ENCODE peak calls at places on chromosomes 5 and 9, in six cellular contexts. X is K562, G is NB4, W is A549, L is GM12878, F is HepG2. Q is an unnamed sample.

GRCh38 chr9:136742640-136743391 is at the start of gene LCN10:
- DNase-seq in L (no peak), X (peak; percentile 80), W (no peak), G (no peak), F (peak; percentile 49), Q (no peak)

GRCh38 chr9:19429590-19429989 is 20.8 kb downstream of the ACER2 start:
- DNase-seq in W (no peak), F (no peak), X (no peak), L (no peak), G (no peak), Q (no peak)

GRCh38 chr9:91312717-91313325 is 48.9 kb downstream of the AUH start:
- DNase-seq in X (no peak), W (no peak), L (no peak), G (no peak), F (no peak), Q (no peak)

GRCh38 chr9:132183134-132183533 is 21.3 kb downstream of the NTNG2 start:
- DNase-seq in L (no peak), X (no peak), F (no peak), G (no peak), W (no peak), Q (no peak)

GRCh38 chr9:94788706-94789105 is 62.2 kb downstream of the AOPEP start:
- DNase-seq in F (no peak), W (no peak), X (no peak), G (no peak), L (no peak), Q (no peak)

GRCh38 chr5:146078566-146078965 is 26.8 kb downstream of the PLAC8L1 start:
- DNase-seq in W (no peak), L (no peak), X (no peak), G (no peak), F (no peak), Q (no peak)

GRCh38 chr5:147483961-147484707 is 25.7 kb downstream of the DPYSL3 start:
- DNase-seq in X (no peak), W (peak; percentile 73), G (no peak), L (no peak), F (no peak), Q (peak; percentile 99)

GRCh38 chr9:112038017-112038408 is 137.1 kb downstream of the SUSD1 start:
- DNase-seq in W (no peak), F (no peak), L (no peak), X (no peak), G (no peak), Q (no peak)

GRCh38 chr9:116469128-116469527 is 218.0 kb upstream of the TRIM32 start:
- DNase-seq in F (no peak), G (no peak), L (no peak), W (no peak), X (no peak), Q (no peak)

GRCh38 chr5:15452780-15453179 is 47.2 kb upstream of the FBXL7 start:
- DNase-seq in W (no peak), X (no peak), F (no peak), G (no peak), L (no peak), Q (no peak)

GRCh38 chr5:172910828-172911627 is 48.2 kb upstream of the RPL26L1 start:
- DNase-seq in F (peak; percentile 27), G (peak; percentile 48), L (peak; percentile 61), X (peak; percentile 22), W (peak; percentile 96), Q (peak; percentile 90)

GRCh38 chr9:113687107-113687679 is 188.9 kb upstream of the ZNF618 start:
- DNase-seq in W (no peak), G (no peak), F (no peak), X (no peak), L (no peak), Q (no peak)

GRCh38 chr9:113678119-113678861 is 197.8 kb upstream of the ZNF618 start:
- DNase-seq in F (no peak), X (no peak), L (no peak), W (no peak), G (no peak), Q (no peak)

GRCh38 chr9:113677569-113677968 is 198.5 kb upstream of the ZNF618 start:
- DNase-seq in W (no peak), G (no peak), X (no peak), L (no peak), F (no peak), Q (no peak)

GRCh38 chr9:113678874-113679273 is 197.2 kb upstream of the ZNF618 start:
- DNase-seq in L (no peak), X (no peak), G (no peak), W (no peak), F (no peak), Q (no peak)

DNA sequence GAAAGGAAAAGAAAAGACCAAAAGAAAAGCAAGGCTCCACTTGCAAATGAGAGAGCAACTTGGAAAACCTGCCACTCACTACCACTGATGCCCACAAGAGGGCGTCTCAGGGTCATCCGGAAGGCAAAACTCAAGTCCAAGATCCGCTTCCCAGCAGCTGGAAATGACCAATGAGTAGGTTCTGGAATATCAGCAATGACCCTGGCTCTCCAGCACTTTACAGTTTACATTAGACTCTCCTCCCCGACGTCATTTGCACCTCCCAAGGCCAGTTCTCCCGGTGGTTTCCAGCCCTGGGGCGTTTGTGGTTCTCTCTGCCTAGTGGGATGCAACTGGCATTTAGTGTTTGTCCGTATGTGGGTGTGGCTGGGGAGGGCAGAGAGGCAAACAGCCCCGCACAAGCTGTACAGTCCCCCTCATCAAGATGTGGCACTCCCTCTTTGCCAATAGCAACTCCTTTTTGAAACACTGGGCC is 193.8 kb upstream of the ZNF618 start:
- DNase-seq in W (peak; percentile 94), X (peak; percentile 69), F (peak; percentile 76), G (peak; percentile 74), L (no peak), Q (peak; percentile 85)
- TF ChIP-seq MYC in W (no peak), X (no peak), F (no peak), G (no peak), L (no peak), Q (no peak)

DNA sequence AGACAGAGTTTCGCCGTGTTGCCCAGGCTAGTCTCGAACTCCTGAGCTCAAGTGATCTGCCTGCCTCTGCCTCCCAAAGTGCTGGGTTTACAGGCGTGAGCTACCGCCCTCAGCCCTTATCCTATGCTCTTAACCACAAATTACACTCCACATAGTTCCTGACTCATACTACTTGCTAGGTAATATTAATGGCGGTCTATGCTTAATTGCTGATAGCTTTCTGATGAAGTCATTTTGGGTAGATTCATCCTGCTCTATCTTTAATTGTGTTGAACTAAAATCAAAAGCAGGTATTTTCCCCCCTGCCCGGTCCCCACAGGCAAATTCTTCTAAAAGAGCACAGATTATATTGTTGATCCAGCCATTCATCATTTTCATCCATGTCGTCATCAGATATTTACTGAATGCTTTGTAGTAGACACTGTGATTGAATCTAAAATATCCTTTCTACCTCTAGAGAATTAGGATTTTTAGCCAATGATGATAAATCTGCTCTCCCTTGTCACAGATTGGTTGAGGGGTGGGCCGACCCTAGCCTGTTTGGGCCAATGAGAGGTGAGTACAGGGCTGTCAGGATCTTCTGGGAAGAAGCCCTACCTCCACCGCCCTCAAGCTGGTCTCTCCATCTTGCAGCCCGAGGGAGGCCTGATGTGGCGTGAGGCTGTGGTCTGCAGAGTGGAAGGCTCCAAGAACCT is 144.8 kb downstream of the NR3C1 start:
- DNase-seq in G (no peak), F (no peak), W (no peak), X (no peak), L (no peak), Q (no peak)
- TF ChIP-seq MYC in G (no peak), F (no peak), W (no peak), X (no peak), L (no peak), Q (no peak)

GRCh38 chr9:3332802-3333201 is 193.0 kb downstream of the RFX3 start:
- DNase-seq in F (no peak), G (no peak), X (no peak), L (no peak), W (no peak), Q (peak; percentile 88)

GRCh38 chr9:3330792-3331420 is 194.9 kb downstream of the RFX3 start:
- DNase-seq in X (no peak), F (no peak), G (no peak), W (peak; percentile 37), L (no peak), Q (no peak)

GRCh38 chr9:3329361-3329760 is 196.4 kb downstream of the RFX3 start:
- DNase-seq in G (no peak), L (no peak), X (no peak), W (no peak), F (no peak), Q (no peak)

GRCh38 chr9:3336951-3337350 is 188.8 kb downstream of the RFX3 start:
- DNase-seq in W (no peak), X (no peak), F (no peak), L (no peak), G (no peak), Q (no peak)

DNA sequence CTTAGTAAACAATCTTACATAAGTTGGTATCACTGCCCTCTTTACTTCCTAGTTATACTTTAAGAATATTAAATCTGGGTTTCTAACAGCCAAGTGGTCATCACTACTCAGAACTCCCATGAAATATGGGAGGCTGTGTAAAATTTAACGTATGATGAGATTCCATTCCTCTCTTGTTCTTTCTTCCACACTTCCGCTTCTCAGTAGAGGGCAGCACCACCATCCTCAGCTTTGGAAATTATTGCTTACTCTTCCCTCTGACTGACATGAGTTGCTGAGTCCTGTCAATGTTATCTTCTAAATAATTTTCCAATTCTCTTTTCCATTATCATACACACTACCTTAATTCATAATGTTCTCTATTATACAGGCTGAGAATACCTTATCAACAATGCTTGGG is 194.0 kb downstream of the RFX3 start:
- DNase-seq in G (peak; percentile 41), W (peak; percentile 27), L (no peak), F (peak; percentile 17), X (no peak), Q (no peak)
- TF ChIP-seq MYC in G (no peak), W (no peak), L (no peak), F (no peak), X (no peak), Q (no peak)

GRCh38 chr5:178221203-178221771 is 11.3 kb downstream of the PHYKPL start:
- DNase-seq in G (no peak), F (no peak), W (no peak), X (no peak), L (no peak), Q (no peak)

GRCh38 chr5:178223196-178223773 is 9.3 kb downstream of the PHYKPL start:
- DNase-seq in F (no peak), X (no peak), W (no peak), L (no peak), G (no peak), Q (no peak)

GRCh38 chr5:178221857-178222256 is 10.7 kb downstream of the PHYKPL start:
- DNase-seq in W (no peak), L (no peak), F (no peak), X (no peak), G (no peak), Q (no peak)

GRCh38 chr5:178223828-178224335 is 8.7 kb downstream of the PHYKPL start:
- DNase-seq in F (no peak), G (no peak), L (no peak), W (no peak), X (no peak), Q (no peak)

DNA sequence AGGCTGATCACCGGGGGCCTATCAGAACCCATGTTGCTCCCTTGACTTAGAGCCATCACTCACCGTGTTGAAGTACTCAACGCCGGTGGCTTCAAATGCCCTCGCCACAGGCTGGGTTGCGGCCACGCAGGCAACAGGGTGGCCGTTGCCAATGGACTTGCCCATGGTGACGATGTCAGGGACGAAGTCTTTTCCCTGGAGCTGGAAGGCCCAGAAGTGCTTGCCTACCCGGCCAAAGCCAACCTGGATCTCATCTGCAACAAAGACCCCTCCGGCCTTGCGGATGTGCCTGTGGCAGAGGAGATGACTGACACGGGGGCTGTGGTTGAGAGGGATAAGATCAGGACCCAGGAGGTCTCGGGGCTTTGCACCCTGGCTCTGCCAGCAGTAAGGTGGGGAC is 10.3 kb downstream of the PHYKPL start:
- DNase-seq in F (no peak), L (no peak), W (no peak), X (no peak), G (no peak), Q (no peak)
- TF ChIP-seq MYC in F (no peak), L (no peak), W (no peak), X (no peak), G (no peak), Q (no peak)

Q was measured in endothelial cell of umbilical vein.